ENCODE peak calls at places on chromosomes 2 and 18, in five cellular contexts. One of them, this sample, is unnamed.

GRCh38 chr2:134683561-134684112 is 35.2 kb downstream of the TMEM163 start:
- DNase-seq in HEK293T: no peak
- DNase-seq in HepG2: peak
- DNase-seq in H1: no peak
- DNase-seq in GM12878: peak
- DNase-seq in this sample: no peak

GRCh38 chr2:138515084-138515483 is 13.5 kb downstream of the SPOPL start:
- DNase-seq in HEK293T: no peak
- DNase-seq in HepG2: peak
- DNase-seq in H1: no peak
- DNase-seq in GM12878: no peak
- DNase-seq in this sample: no peak

GRCh38 chr2:73156539-73157124 is 43.9 kb upstream of the RAB11FIP5 start:
- DNase-seq in HEK293T: peak
- DNase-seq in HepG2: peak
- DNase-seq in H1: peak
- DNase-seq in GM12878: no peak
- DNase-seq in this sample: no peak

GRCh38 chr2:16717477-16717876 is 51.8 kb upstream of the CYRIA start:
- DNase-seq in HEK293T: no peak
- DNase-seq in HepG2: no peak
- DNase-seq in H1: no peak
- DNase-seq in GM12878: no peak
- DNase-seq in this sample: no peak

GRCh38 chr2:55138045-55138444 is 87.8 kb upstream of the RTN4 start:
- DNase-seq in HEK293T: no peak
- DNase-seq in HepG2: no peak
- DNase-seq in H1: no peak
- DNase-seq in GM12878: no peak
- DNase-seq in this sample: no peak

GRCh38 chr2:150639917-150640538 is 152.6 kb upstream of the RND3 start:
- DNase-seq in HEK293T: no peak
- DNase-seq in HepG2: no peak
- DNase-seq in H1: no peak
- DNase-seq in GM12878: no peak
- DNase-seq in this sample: no peak

GRCh38 chr2:158488442-158489216 is 31.9 kb downstream of the PKP4 start:
- DNase-seq in HEK293T: no peak
- DNase-seq in HepG2: no peak
- DNase-seq in H1: no peak
- DNase-seq in GM12878: no peak
- DNase-seq in this sample: no peak

GRCh38 chr2:231579560-231579959 is 13.1 kb upstream of the TEX44 start:
- DNase-seq in HEK293T: no peak
- DNase-seq in HepG2: no peak
- DNase-seq in H1: no peak
- DNase-seq in GM12878: no peak
- DNase-seq in this sample: no peak

GRCh38 chr2:172342056-172342455 is 85.3 kb upstream of the ITGA6 start:
- DNase-seq in HEK293T: no peak
- DNase-seq in HepG2: no peak
- DNase-seq in H1: no peak
- DNase-seq in GM12878: no peak
- DNase-seq in this sample: no peak

GRCh38 chr18:48922203-48922800 is 28.5 kb downstream of the SMAD7 start:
- DNase-seq in HEK293T: no peak
- DNase-seq in HepG2: no peak
- DNase-seq in H1: no peak
- DNase-seq in GM12878: no peak
- DNase-seq in this sample: no peak

GRCh38 chr2:117269574-117269973 is 544.9 kb upstream of the DDX18 start:
- DNase-seq in HEK293T: no peak
- DNase-seq in HepG2: no peak
- DNase-seq in H1: no peak
- DNase-seq in GM12878: no peak
- DNase-seq in this sample: no peak

DNA sequence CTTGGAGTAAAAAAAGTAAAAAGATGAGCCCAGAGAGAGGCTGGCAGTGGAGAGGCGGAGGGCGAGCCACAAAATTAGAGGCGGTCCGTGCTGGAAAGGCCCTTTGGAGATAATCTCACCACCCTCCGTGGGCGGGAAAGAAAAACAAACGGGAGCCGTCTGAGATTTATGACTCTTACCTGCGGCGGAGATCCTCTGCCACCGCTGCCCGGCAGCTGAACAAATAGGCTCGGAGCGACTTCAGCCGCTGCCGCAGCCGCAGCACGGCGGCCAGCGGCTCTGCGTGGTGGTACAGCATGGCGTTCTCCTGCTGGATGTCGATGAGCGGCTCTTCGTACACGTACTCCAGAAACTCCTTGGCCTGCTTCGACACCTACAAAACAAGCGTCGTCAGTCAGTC is 94.6 kb downstream of the PLEKHM3 start:
- DNase-seq in HEK293T: peak
- DNase-seq in HepG2: no peak
- DNase-seq in H1: no peak
- DNase-seq in GM12878: no peak
- DNase-seq in this sample: no peak
- TF ChIP-seq SUZ12 in HEK293T: no peak
- TF ChIP-seq SUZ12 in HepG2: no peak
- TF ChIP-seq SUZ12 in H1: no peak
- TF ChIP-seq SUZ12 in GM12878: no peak
- TF ChIP-seq SUZ12 in this sample: no peak

DNA sequence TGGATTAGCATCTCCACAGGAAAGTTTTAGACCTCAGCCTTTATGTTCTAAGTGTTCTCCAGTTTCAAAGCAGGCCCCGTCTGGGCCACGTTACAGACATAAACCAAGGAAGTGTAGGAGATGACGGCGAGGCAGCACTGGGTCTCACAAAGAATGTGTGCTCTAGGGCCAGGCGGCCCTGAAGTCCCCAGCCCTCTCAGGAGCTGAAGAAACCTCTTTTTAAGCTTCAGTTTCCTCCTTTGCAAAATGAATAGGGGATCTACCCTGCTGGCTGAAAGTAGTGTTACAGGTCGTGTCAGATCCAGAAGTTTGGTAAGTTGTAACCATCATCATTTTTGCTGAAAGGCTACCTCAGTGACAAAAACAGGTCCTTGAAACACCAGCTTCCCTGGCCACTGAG is 81.7 kb downstream of the SPRED2 start:
- DNase-seq in HEK293T: peak
- DNase-seq in HepG2: no peak
- DNase-seq in H1: no peak
- DNase-seq in GM12878: no peak
- DNase-seq in this sample: no peak
- TF ChIP-seq SUZ12 in HEK293T: no peak
- TF ChIP-seq SUZ12 in HepG2: no peak
- TF ChIP-seq SUZ12 in H1: no peak
- TF ChIP-seq SUZ12 in GM12878: no peak
- TF ChIP-seq SUZ12 in this sample: no peak

DNA sequence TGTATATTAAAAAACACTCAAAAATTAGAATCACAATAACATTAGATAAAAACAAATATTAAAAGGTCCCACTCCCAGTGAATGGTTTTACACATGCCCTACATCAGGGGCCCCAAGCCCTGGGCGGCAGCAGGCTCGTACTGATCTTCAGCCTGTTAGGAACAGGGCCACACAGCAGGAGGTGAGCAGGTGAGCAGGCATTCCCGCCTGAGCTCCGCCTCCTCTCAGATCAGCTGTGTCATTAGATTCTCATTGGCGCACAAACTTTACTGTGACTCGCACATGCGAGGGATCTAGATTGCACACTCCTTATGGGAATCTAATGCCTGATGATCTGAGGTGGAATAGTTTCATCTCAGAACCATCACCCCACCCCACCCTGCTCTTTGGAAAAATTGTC is 74.2 kb downstream of the MBD2 start:
- DNase-seq in HEK293T: no peak
- DNase-seq in HepG2: no peak
- DNase-seq in H1: no peak
- DNase-seq in GM12878: no peak
- DNase-seq in this sample: no peak
- TF ChIP-seq SUZ12 in HEK293T: no peak
- TF ChIP-seq SUZ12 in HepG2: no peak
- TF ChIP-seq SUZ12 in H1: no peak
- TF ChIP-seq SUZ12 in GM12878: no peak
- TF ChIP-seq SUZ12 in this sample: no peak

GRCh38 chr18:26546170-26546874 is 2.0 kb downstream of the KCTD1 start:
- DNase-seq in HEK293T: no peak
- DNase-seq in HepG2: no peak
- DNase-seq in H1: no peak
- DNase-seq in GM12878: no peak
- DNase-seq in this sample: no peak
- TF ChIP-seq SUZ12 in HEK293T: no peak
- TF ChIP-seq SUZ12 in HepG2: no peak
- TF ChIP-seq SUZ12 in H1: peak
- TF ChIP-seq SUZ12 in GM12878: no peak
- TF ChIP-seq SUZ12 in this sample: no peak

GRCh38 chr2:23692263-23692662 is 234.7 kb downstream of the ATAD2B start:
- DNase-seq in HEK293T: no peak
- DNase-seq in HepG2: no peak
- DNase-seq in H1: no peak
- DNase-seq in GM12878: no peak
- DNase-seq in this sample: no peak

GRCh38 chr2:23694058-23695045 is 232.6 kb downstream of the ATAD2B start:
- DNase-seq in HEK293T: no peak
- DNase-seq in HepG2: no peak
- DNase-seq in H1: no peak
- DNase-seq in GM12878: no peak
- DNase-seq in this sample: no peak

GRCh38 chr2:23691576-23691975 is 235.3 kb downstream of the ATAD2B start:
- DNase-seq in HEK293T: no peak
- DNase-seq in HepG2: no peak
- DNase-seq in H1: no peak
- DNase-seq in GM12878: no peak
- DNase-seq in this sample: no peak

GRCh38 chr2:23693606-23693951 is 233.3 kb downstream of the ATAD2B start:
- DNase-seq in HEK293T: no peak
- DNase-seq in HepG2: no peak
- DNase-seq in H1: no peak
- DNase-seq in GM12878: no peak
- DNase-seq in this sample: no peak

GRCh38 chr2:23692901-23693605 is 233.9 kb downstream of the ATAD2B start:
- DNase-seq in HEK293T: no peak
- DNase-seq in HepG2: no peak
- DNase-seq in H1: no peak
- DNase-seq in GM12878: no peak
- DNase-seq in this sample: no peak
- TF ChIP-seq SUZ12 in HEK293T: no peak
- TF ChIP-seq SUZ12 in HepG2: no peak
- TF ChIP-seq SUZ12 in H1: no peak
- TF ChIP-seq SUZ12 in GM12878: no peak
- TF ChIP-seq SUZ12 in this sample: no peak

GRCh38 chr2:197031805-197032204 is 105.3 kb upstream of the PGAP1 start:
- DNase-seq in HEK293T: no peak
- DNase-seq in HepG2: no peak
- DNase-seq in H1: no peak
- DNase-seq in GM12878: no peak
- DNase-seq in this sample: no peak

GRCh38 chr2:197028633-197029032 is 102.1 kb upstream of the PGAP1 start:
- DNase-seq in HEK293T: no peak
- DNase-seq in HepG2: no peak
- DNase-seq in H1: no peak
- DNase-seq in GM12878: no peak
- DNase-seq in this sample: no peak

GRCh38 chr2:197024206-197024605 is 97.7 kb upstream of the PGAP1 start:
- DNase-seq in HEK293T: no peak
- DNase-seq in HepG2: no peak
- DNase-seq in H1: no peak
- DNase-seq in GM12878: no peak
- DNase-seq in this sample: no peak

GRCh38 chr2:197030090-197030489 is 103.6 kb upstream of the PGAP1 start:
- DNase-seq in HEK293T: no peak
- DNase-seq in HepG2: no peak
- DNase-seq in H1: no peak
- DNase-seq in GM12878: no peak
- DNase-seq in this sample: no peak

GRCh38 chr2:197028230-197028629 is 101.7 kb upstream of the PGAP1 start:
- DNase-seq in HEK293T: no peak
- DNase-seq in HepG2: peak
- DNase-seq in H1: no peak
- DNase-seq in GM12878: no peak
- DNase-seq in this sample: no peak
- TF ChIP-seq SUZ12 in HEK293T: no peak
- TF ChIP-seq SUZ12 in HepG2: no peak
- TF ChIP-seq SUZ12 in H1: no peak
- TF ChIP-seq SUZ12 in GM12878: no peak
- TF ChIP-seq SUZ12 in this sample: no peak